ENCODE peak calls at places on chromosome 17, in ten cellular contexts. V is esophagus squamous epithelium, K is adrenal gland, A is heart left ventricle, Y is testis, R is prostate gland, M is right lobe of liver, U is ovary, E is IMR-90, C is Peyer's patch. D is an unnamed sample.

GRCh38 chr17:78324391-78325075 is 35.3 kb downstream of the SOCS3 start:
- DNase-seq in V (no peak), K (peak; percentile 76), A (peak; percentile 93), Y (peak; percentile 82), R (no peak), M (no peak), U (peak; percentile 85), E (peak; percentile 89), C (peak; percentile 74), D (peak; percentile 79)

GRCh38 chr17:77783991-77784820 is 174.3 kb upstream of the TNRC6C start:
- DNase-seq in V (no peak), K (no peak), A (no peak), Y (no peak), R (no peak), M (no peak), U (no peak), E (no peak), C (peak; percentile 61), D (no peak)

GRCh38 chr17:49371178-49371834 is 9.3 kb upstream of the ZNF652 start:
- DNase-seq in V (no peak), K (no peak), A (no peak), Y (peak; percentile 17), R (peak; percentile 31), M (no peak), U (no peak), E (no peak), C (peak; percentile 36), D (no peak)

GRCh38 chr17:82830249-82830661 is 9.6 kb downstream of the ZNF750 start:
- DNase-seq in V (no peak), K (no peak), A (peak; percentile 94), Y (peak; percentile 73), R (no peak), M (no peak), U (peak; percentile 75), E (peak; percentile 10), C (no peak), D (no peak)

GRCh38 chr17:59368218-59368857 is 36.9 kb downstream of the YPEL2 start:
- DNase-seq in V (no peak), K (no peak), A (no peak), Y (no peak), R (no peak), M (no peak), U (no peak), E (no peak), C (no peak), D (no peak)

GRCh38 chr17:62778990-62779681 is 29.0 kb downstream of the MARCHF10 start:
- DNase-seq in V (no peak), K (no peak), A (no peak), Y (peak; percentile 26), R (peak; percentile 14), M (no peak), U (no peak), E (peak; percentile 98), C (peak; percentile 46), D (no peak)

GRCh38 chr17:17722081-17722905 is 41.0 kb downstream of the RAI1 start:
- DNase-seq in V (no peak), K (no peak), A (no peak), Y (no peak), R (no peak), M (no peak), U (no peak), E (peak; percentile 58), C (no peak), D (no peak)

GRCh38 chr17:80492343-80493136 is 16.1 kb upstream of the NPTX1 start:
- DNase-seq in V (no peak), K (no peak), A (no peak), Y (no peak), R (no peak), M (no peak), U (no peak), E (no peak), C (no peak), D (no peak)

GRCh38 chr17:62162898-62163297 is 97.8 kb upstream of the MED13 start:
- DNase-seq in V (no peak), K (no peak), A (no peak), Y (no peak), R (no peak), M (no peak), U (no peak), E (no peak), C (no peak), D (no peak)

GRCh38 chr17:801660-802059 is 19.5 kb downstream of the MRM3 start:
- DNase-seq in V (no peak), K (no peak), A (no peak), Y (no peak), R (no peak), M (no peak), U (no peak), E (no peak), C (no peak), D (no peak)

GRCh38 chr17:802481-802880 is 20.3 kb downstream of the MRM3 start:
- DNase-seq in V (no peak), K (no peak), A (no peak), Y (no peak), R (no peak), M (no peak), U (no peak), E (no peak), C (no peak), D (no peak)

GRCh38 chr17:800446-801242 is 18.5 kb downstream of the MRM3 start:
- DNase-seq in V (no peak), K (no peak), A (no peak), Y (no peak), R (no peak), M (no peak), U (no peak), E (no peak), C (no peak), D (no peak)

GRCh38 chr17:804541-805435 is 22.6 kb downstream of the MRM3 start:
- DNase-seq in V (no peak), K (no peak), A (no peak), Y (no peak), R (no peak), M (no peak), U (no peak), E (no peak), C (no peak), D (no peak)

GRCh38 chr17:802901-803881 is 21.0 kb downstream of the MRM3 start:
- DNase-seq in V (no peak), K (no peak), A (no peak), Y (no peak), R (no peak), M (no peak), U (no peak), E (no peak), C (no peak), D (no peak)
- TF ChIP-seq POLR2A in V (no peak), K (no peak), A (no peak), Y (no peak), R (no peak), M (no peak), U (no peak), E (no peak), C (no peak), D (no peak)

DNA sequence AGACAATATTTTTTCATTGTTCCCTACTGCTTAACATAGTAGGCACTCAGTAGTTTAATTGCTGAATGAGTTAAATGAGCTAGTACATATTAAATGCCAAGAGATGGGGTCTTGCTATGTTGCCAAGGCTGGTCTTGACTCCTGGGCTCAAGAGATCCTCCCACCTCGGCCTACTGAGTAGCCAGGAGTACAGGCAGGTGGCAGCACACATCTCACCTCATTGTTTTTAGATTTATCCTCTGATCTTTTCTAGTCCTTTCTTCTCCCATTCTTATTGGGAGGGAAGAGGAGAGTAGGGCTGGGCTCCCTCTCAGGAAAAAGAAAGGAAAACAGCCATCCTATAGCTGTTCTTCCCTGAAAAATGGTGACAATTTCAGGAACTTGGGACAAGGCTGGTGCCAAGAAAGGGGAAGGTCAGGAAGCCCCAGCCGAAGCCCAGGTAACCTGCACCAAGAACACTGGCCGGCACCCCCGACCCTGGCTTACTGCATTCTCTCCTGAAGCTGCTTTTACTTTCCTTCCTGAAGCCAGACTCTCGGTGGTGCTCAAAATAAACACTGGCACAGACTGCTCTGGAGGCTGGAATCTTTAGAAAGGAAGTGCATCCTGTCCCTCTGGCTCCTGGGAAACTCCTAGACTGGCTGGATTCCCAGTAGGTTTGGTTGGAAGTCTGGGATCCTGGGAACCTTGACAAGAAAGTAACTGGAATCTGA is 2.7 kb downstream of the TNFAIP1 start:
- DNase-seq in V (no peak), K (no peak), A (no peak), Y (no peak), R (no peak), M (no peak), U (no peak), E (peak; percentile 86), C (no peak), D (no peak)
- H3K27ac ChIP-seq in V (peak overlapping the region; percentile 34), K (peak overlapping the region; percentile 95), A (peak overlapping the region; percentile 96), Y (no peak overlapping the region), R (no peak overlapping the region), M (peak overlapping the region; percentile 13), U (no peak overlapping the region), E (peak overlapping the region; percentile 28), C (no peak overlapping the region), D (peak overlapping the region; percentile 43)

GRCh38 chr17:34386925-34387550 is 24.0 kb upstream of the CCL1 start:
- DNase-seq in V (no peak), K (peak; percentile 31), A (no peak), Y (no peak), R (no peak), M (no peak), U (no peak), E (peak; percentile 46), C (no peak), D (no peak)
- TF ChIP-seq POLR2A in V (no peak), K (no peak), A (no peak), Y (no peak), R (no peak), M (no peak), U (no peak), E (no peak), C (no peak), D (no peak)

DNA sequence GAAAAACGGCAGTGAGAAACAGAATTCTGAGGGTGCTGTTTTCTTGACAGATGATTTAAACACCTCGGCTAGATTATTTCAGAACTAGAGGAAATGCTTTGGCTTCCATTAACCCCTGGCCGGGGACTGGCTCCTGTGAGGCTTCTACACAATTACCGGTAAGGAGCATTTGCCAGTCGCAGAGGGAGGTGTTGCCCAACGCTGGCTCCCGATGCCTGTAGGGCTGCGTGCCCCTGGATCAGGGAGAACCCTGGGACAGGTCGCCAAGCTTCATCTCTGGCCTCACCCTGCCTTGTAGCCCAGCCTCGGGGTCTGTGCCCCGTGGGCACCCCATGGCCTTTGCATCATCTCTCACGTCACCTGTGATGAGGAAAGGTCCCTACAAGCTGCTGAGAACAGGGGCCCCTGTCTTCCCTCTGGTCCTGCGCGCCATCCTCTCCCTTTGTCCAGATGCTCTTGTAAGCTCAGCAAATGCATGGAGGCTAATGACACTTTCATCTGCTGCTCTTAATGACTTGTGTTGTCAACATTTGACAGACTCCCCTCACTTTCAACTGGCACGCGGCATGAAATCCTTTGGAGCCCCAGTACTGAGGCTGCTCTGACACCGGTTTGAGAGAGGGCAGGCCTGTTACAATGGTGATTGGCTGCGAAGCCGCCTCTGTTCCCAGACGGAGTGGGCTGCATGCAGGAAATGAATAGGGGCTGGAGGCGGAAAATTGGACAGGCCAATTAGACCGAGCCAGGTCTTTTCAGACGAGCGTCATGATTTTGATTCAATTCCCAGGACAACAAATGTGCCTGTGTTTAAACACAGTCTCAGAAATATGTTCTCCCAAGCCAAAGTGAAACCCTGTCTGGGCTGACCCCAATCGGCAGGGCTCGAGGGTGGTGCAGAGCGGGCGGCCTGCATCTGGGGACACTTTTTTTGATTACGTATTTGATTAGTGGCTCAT is 85.5 kb upstream of the DOC2B start:
- DNase-seq in V (no peak), K (peak; percentile 14), A (peak; percentile 76), Y (no peak), R (no peak), M (peak; percentile 46), U (peak; percentile 16), E (no peak), C (peak; percentile 43), D (no peak)
- H3K27ac ChIP-seq in V (no peak overlapping the region), K (peak overlapping the region; percentile 79), A (peak overlapping the region; percentile 47), Y (no peak overlapping the region), R (peak overlapping the region; percentile 8), M (no peak overlapping the region), U (no peak overlapping the region), E (no peak overlapping the region), C (no peak overlapping the region), D (peak overlapping the region; percentile 59)

GRCh38 chr17:56886288-56886721 is 27.5 kb downstream of the TRIM25 start:
- DNase-seq in V (no peak), K (no peak), A (no peak), Y (no peak), R (no peak), M (no peak), U (no peak), E (no peak), C (peak; percentile 56), D (no peak)
- TF ChIP-seq POLR2A in V (no peak), K (no peak), A (no peak), Y (no peak), R (no peak), M (no peak), U (no peak), E (no peak), C (peak; percentile 18), D (no peak)

D was measured in tibial nerve.